ENCODE peak calls at places on chromosome 6, in seven cellular contexts. M is trophoblast cell, Q is IMR-90, S is H9, F is mesendoderm, E is H1, X is mesenchymal stem cell. V is an unnamed sample.
A peak's percentile ranks its signal among the peaks of the same experiment; 100 is the strongest.

GRCh38 chr6:111871207-111871606 is 2.0 kb downstream of the FYN start:
- DNase-seq in M (no peak), Q (no peak), S (no peak), F (no peak), E (no peak), X (no peak), V (no peak)

GRCh38 chr6:50608421-50608820 is 104.9 kb upstream of the TFAP2D start:
- DNase-seq in M (no peak), Q (no peak), S (no peak), F (no peak), E (no peak), X (no peak), V (no peak)

GRCh38 chr6:32114853-32115252 is 5.7 kb upstream of the TNXB start:
- DNase-seq in M (no peak), Q (peak; percentile 73), S (no peak), F (no peak), E (no peak), X (peak; percentile 96), V (no peak)

GRCh38 chr6:75934643-75935472 is 137.6 kb downstream of the IMPG1 start:
- DNase-seq in M (peak; percentile 92), Q (peak; percentile 79), S (peak; percentile 67), F (peak; percentile 95), E (peak; percentile 71), X (peak; percentile 80), V (peak; percentile 87)

GRCh38 chr6:155782320-155782730 is 326.7 kb upstream of the NOX3 start:
- DNase-seq in M (peak; percentile 63), Q (peak; percentile 99), S (no peak), F (no peak), E (no peak), X (peak; percentile 81), V (no peak)

GRCh38 chr6:38871745-38872568 is 156.8 kb downstream of the DNAH8 start:
- DNase-seq in M (peak; percentile 80), Q (peak; percentile 36), S (peak; percentile 69), F (peak; percentile 89), E (peak; percentile 86), X (peak; percentile 49), V (peak; percentile 63)

GRCh38 chr6:6002809-6003333 is 3.9 kb downstream of the NRN1 start:
- DNase-seq in M (no peak), Q (no peak), S (no peak), F (peak; percentile 54), E (no peak), X (no peak), V (no peak)

GRCh38 chr6:109265530-109265929 is 116.7 kb downstream of the CD164 start:
- DNase-seq in M (no peak), Q (no peak), S (no peak), F (no peak), E (no peak), X (no peak), V (no peak)

GRCh38 chr6:158680441-158680840 is 30.6 kb downstream of the SYTL3 start:
- DNase-seq in M (no peak), Q (no peak), S (no peak), F (no peak), E (no peak), X (no peak), V (no peak)

GRCh38 chr6:3318821-3319540 is 60.2 kb downstream of the PSMG4 start:
- DNase-seq in M (no peak), Q (no peak), S (no peak), F (no peak), E (no peak), X (no peak), V (no peak)

GRCh38 chr6:89205819-89206218 is 11.3 kb downstream of the GABRR1 start:
- DNase-seq in M (peak; percentile 2), Q (no peak), S (peak; percentile 52), F (peak; percentile 23), E (peak; percentile 38), X (no peak), V (no peak)

GRCh38 chr6:25302677-25303128 is 23.5 kb downstream of the CARMIL1 start:
- DNase-seq in M (no peak), Q (peak; percentile 76), S (no peak), F (no peak), E (no peak), X (peak; percentile 80), V (no peak)

GRCh38 chr6:11681770-11682169 is 96.8 kb downstream of the ADTRP start:
- DNase-seq in M (no peak), Q (no peak), S (no peak), F (no peak), E (no peak), X (no peak), V (no peak)

GRCh38 chr6:163646133-163646532 is 231.6 kb downstream of the QKI start:
- DNase-seq in M (no peak), Q (no peak), S (no peak), F (no peak), E (no peak), X (no peak), V (no peak)

GRCh38 chr6:111481836-111482235 is 1.2 kb downstream of the REV3L start:
- DNase-seq in M (no peak), Q (peak; percentile 11), S (no peak), F (peak; percentile 55), E (no peak), X (peak; percentile 59), V (no peak)

GRCh38 chr6:136767583-136768307 is 24.5 kb downstream of the MAP3K5 start:
- DNase-seq in M (no peak), Q (no peak), S (no peak), F (no peak), E (no peak), X (peak; percentile 44), V (no peak)

GRCh38 chr6:46269447-46270229 is 98.9 kb upstream of the ENPP5 start:
- DNase-seq in M (no peak), Q (no peak), S (no peak), F (no peak), E (no peak), X (no peak), V (no peak)

GRCh38 chr6:137866200-137866913 is 702 bp upstream of the TNFAIP3 start:
- DNase-seq in M (peak; percentile 72), Q (no peak), S (no peak), F (peak; percentile 55), E (peak; percentile 49), X (no peak), V (peak; percentile 35)

GRCh38 chr6:132132911-132133639 is 181.9 kb upstream of the CCN2 start:
- DNase-seq in M (peak; percentile 76), Q (peak; percentile 85), S (no peak), F (no peak), E (no peak), X (peak; percentile 69), V (no peak)

GRCh38 chr6:143857651-143858050 is 6.6 kb upstream of the ZC2HC1B start:
- DNase-seq in M (no peak), Q (no peak), S (no peak), F (no peak), E (no peak), X (no peak), V (no peak)

GRCh38 chr6:99254616-99255550 is 94.6 kb downstream of the FAXC start:
- DNase-seq in M (no peak), Q (no peak), S (no peak), F (no peak), E (no peak), X (no peak), V (no peak)

GRCh38 chr6:170025341-170026271 is 265.3 kb downstream of the DLL1 start:
- DNase-seq in M (no peak), Q (no peak), S (no peak), F (no peak), E (no peak), X (no peak), V (no peak)

GRCh38 chr6:170135461-170135820 is 155.4 kb downstream of the DLL1 start:
- DNase-seq in M (no peak), Q (no peak), S (no peak), F (no peak), E (no peak), X (no peak), V (no peak)

GRCh38 chr6:15882915-15883314 is 220.1 kb upstream of the DTNBP1 start:
- DNase-seq in M (no peak), Q (no peak), S (no peak), F (no peak), E (no peak), X (no peak), V (no peak)

GRCh38 chr6:118746100-118746874 is 94.9 kb upstream of the CEP85L start:
- DNase-seq in M (no peak), Q (no peak), S (no peak), F (no peak), E (no peak), X (no peak), V (no peak)

GRCh38 chr6:71168233-71168765 is 120.3 kb upstream of the OGFRL1 start:
- DNase-seq in M (no peak), Q (no peak), S (no peak), F (no peak), E (no peak), X (no peak), V (no peak)

GRCh38 chr6:152001408-152001807 is 193.9 kb downstream of the ESR1 start:
- DNase-seq in M (no peak), Q (no peak), S (no peak), F (no peak), E (no peak), X (no peak), V (no peak)
- H2BK5ac ChIP-seq in M (no peak overlapping the region), Q (no peak overlapping the region), S (no peak overlapping the region), F (no peak overlapping the region), E (no peak overlapping the region), X (no peak overlapping the region), V (no peak overlapping the region)

DNA sequence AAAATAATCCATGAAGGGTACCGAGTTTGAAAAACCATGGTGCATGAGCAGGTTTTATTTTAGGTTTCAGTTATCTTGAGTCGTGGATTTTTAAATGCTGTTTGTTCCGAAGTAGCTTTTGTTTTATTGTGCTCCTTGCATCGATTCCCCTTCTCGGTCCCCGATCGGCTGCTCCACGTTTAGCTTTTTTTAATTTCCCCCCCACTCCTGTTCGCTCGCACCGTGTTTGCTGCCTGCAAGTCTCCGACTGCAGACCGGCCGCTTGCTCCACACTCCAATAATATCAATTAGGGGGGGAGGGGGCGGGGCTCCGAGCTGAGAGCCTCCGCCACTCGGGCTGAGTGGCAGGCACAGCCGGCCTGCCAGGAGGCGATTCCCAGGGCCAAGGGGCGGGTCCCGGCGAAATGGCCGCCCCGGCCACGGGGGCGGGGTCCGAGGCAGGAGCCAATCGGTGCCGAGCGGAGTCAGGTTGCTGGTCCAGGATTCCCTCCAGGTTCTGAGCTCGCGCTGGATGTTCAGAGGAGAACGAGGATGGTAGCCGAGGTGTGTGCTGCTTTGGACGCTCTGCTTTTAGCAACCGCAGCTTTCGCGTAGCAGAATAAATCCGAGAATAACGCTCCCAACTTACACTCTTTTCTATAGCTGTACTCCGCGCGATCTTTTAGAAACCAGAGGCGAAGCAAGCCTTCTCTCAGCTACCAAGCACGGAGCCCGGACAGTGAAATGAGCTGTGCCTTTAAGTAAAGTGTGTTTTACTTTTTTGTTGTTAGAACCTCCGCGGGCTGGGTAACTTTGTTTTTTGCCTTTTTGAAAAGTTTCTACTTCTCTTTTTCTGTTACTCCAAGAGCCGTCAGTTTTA is at the start of gene EPHA7:
- DNase-seq in M (peak; percentile 30), Q (peak; percentile 76), S (peak; percentile 99), F (peak; percentile 98), E (peak; percentile 98), X (peak; percentile 96), V (peak; percentile 97)
- H3K27ac ChIP-seq in M (peak within 1 kb of the TSS; percentile 48), Q (no peak within 1 kb of the TSS), S (no peak within 1 kb of the TSS), F (peak within 1 kb of the TSS; percentile 77), E (peak within 1 kb of the TSS; percentile 39), X (peak within 1 kb of the TSS; percentile 95), V (peak within 1 kb of the TSS; percentile 89)

GRCh38 chr6:13398081-13398406 is 69.7 kb upstream of the TBC1D7 start:
- DNase-seq in M (peak; percentile 67), Q (no peak), S (no peak), F (no peak), E (no peak), X (no peak), V (no peak)
- H3K4me1 ChIP-seq in M (peaks cover 5% of the 10 kb centered on the region), Q (peaks cover 8% of the 10 kb centered on the region), S (peaks cover 2% of the 10 kb centered on the region), F (no peaks in the 10 kb centered on the region), E (no peaks in the 10 kb centered on the region), X (peaks cover 5% of the 10 kb centered on the region), V (no peaks in the 10 kb centered on the region)

GRCh38 chr6:19322691-19323470 is 514.3 kb upstream of the ID4 start:
- DNase-seq in M (no peak), Q (no peak), S (no peak), F (no peak), E (no peak), X (no peak), V (no peak)
- H2BK5ac ChIP-seq in M (no peak overlapping the region), Q (no peak overlapping the region), S (no peak overlapping the region), F (no peak overlapping the region), E (no peak overlapping the region), X (no peak overlapping the region), V (no peak overlapping the region)

V was measured in neuronal stem cell.